ENCODE peak calls at places on chromosome 21, in nine cellular contexts. U is aorta, C is tibial artery, R is breast epithelium, D is cardiac muscle cell, E is psoas muscle, K is A549, N is PC-3, I is iPS DF 6.9. B is an unnamed sample. For H3K9me3 and H3K4me1, the result is how much of the 10 kb centered on the place peaks cover.

GRCh38 chr21:45974073-45975016 is 7.2 kb upstream of the COL6A1 start:
- DNase-seq in N (peak), K (no peak), E (peak), C (peak), D (peak), I (no peak), U (peak), R (peak), B (no peak)

GRCh38 chr21:38170283-38170682 is 86.5 kb upstream of the KCNJ15 start:
- DNase-seq in U (peak), C (no peak), I (no peak), R (no peak), E (no peak), K (no peak), D (peak), N (peak), B (no peak)

GRCh38 chr21:27419153-27419552 is 452.3 kb upstream of the ADAMTS5 start:
- DNase-seq in U (no peak), R (no peak), E (no peak), N (no peak), K (no peak), D (peak), C (no peak), I (no peak), B (no peak)

GRCh38 chr21:37560385-37560784 is 193.8 kb downstream of the DYRK1A start:
- DNase-seq in U (no peak), D (no peak), I (no peak), E (no peak), R (no peak), K (no peak), C (no peak), N (no peak), B (no peak)

GRCh38 chr21:18810136-18810535 is 406.6 kb upstream of the TMPRSS15 start:
- DNase-seq in D (no peak), U (no peak), R (no peak), C (no peak), I (no peak), N (no peak), E (no peak), K (no peak), B (no peak)

GRCh38 chr21:39083377-39084008 is 99.8 kb downstream of the PSMG1 start:
- DNase-seq in D (peak), U (no peak), C (no peak), K (no peak), I (no peak), R (no peak), N (peak), E (no peak), B (no peak)

GRCh38 chr21:19609611-19610010 is 1206.0 kb upstream of the TMPRSS15 start:
- DNase-seq in E (no peak), D (no peak), R (no peak), U (no peak), K (no peak), C (no peak), N (peak), I (no peak), B (no peak)

GRCh38 chr21:38793060-38793459 is 12.7 kb upstream of the ETS2 start:
- DNase-seq in D (no peak), I (no peak), K (no peak), U (no peak), N (no peak), C (no peak), R (no peak), E (no peak), B (no peak)

GRCh38 chr21:45902292-45902995 is 79.1 kb upstream of the COL6A1 start:
- DNase-seq in K (no peak), D (no peak), R (no peak), E (no peak), I (no peak), U (no peak), N (no peak), C (peak), B (no peak)

GRCh38 chr21:28770867-28771661 is 221.6 kb downstream of the LTN1 start:
- DNase-seq in I (no peak), C (no peak), D (peak), U (no peak), N (no peak), K (no peak), E (no peak), R (no peak), B (no peak)

GRCh38 chr21:29053011-29053553 is 20.4 kb downstream of the CCT8 start:
- DNase-seq in I (no peak), C (no peak), U (no peak), N (no peak), K (no peak), D (no peak), R (no peak), E (no peak), B (no peak)

GRCh38 chr21:32336711-32337110 is 38.1 kb downstream of the MRAP start:
- DNase-seq in U (no peak), K (no peak), R (no peak), N (peak), E (no peak), C (no peak), D (peak), I (no peak), B (no peak)

GRCh38 chr21:38223893-38224540 is 32.8 kb upstream of the KCNJ15 start:
- DNase-seq in I (peak), D (peak), U (no peak), N (peak), C (no peak), K (no peak), E (no peak), R (no peak), B (no peak)

DNA sequence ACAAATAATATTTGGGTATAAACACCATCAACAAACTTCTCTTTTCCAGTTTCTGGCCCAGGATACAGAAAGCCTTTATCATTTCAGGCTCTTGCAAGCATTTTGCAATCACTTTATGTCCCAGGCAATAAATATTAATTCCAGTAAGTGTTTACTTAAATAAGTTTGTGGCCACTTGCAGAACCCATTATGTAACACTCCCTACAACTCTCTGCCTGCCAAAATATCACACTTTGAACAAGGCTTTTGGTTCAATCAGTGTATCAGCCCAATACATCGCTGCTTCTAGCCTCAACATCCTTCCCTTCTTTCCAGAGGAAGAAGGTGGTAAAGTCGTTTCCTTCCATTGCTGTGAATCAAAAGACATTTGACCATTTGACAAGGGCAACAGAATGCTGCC is 203.0 kb upstream of the USP25 start:
- DNase-seq in I (no peak), E (no peak), C (no peak), R (no peak), N (no peak), U (no peak), K (no peak), D (no peak), B (no peak)
- H3K27ac ChIP-seq in I (no peak), E (no peak), C (no peak), R (no peak), N (no peak), U (no peak), K (no peak), D (no peak), B (no peak)

DNA sequence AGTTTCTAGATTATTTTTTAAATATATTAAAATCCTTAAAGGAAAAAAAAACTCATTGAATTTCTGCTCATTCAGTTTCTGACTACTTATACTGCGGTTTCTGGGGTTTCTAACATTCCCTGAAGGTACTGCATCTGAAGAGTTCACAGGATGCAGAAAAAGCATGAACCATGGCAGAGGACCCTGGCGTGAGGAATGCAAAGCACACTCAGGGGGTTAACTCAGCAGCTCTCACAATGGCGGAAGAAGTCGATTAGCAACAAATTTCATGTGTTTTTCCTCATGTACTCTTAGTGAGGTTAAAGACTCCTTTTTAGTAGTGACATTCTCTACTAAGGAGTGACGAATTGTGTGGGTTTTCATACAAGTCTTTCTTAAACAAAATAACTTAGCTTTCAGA is 975.6 kb downstream of the NCAM2 start:
- DNase-seq in C (no peak), E (no peak), U (no peak), N (peak), D (no peak), K (no peak), I (no peak), R (no peak), B (no peak)
- H3K9me3 ChIP-seq in C (under half), E (under half), U (under half), N (under half), D (under half), K (under half), I (under half), R (under half), B (under half)

GRCh38 chr21:17270234-17270633 is 242.6 kb upstream of the CXADR start:
- DNase-seq in C (no peak), K (peak), E (peak), U (no peak), D (peak), N (peak), R (peak), I (no peak), B (no peak)
- H3K4me1 ChIP-seq in C (under half), K (under half), E (under half), U (under half), D (under half), N (under half), R (under half), I (under half), B (under half)

GRCh38 chr21:35428927-35429326 is 379.8 kb upstream of the RUNX1 start:
- DNase-seq in N (no peak), U (no peak), C (no peak), I (no peak), R (no peak), E (no peak), K (no peak), D (peak), B (no peak)
- H3K27ac ChIP-seq in N (no peak), U (no peak), C (peak), I (no peak), R (peak), E (peak), K (no peak), D (no peak), B (no peak)

GRCh38 chr21:10616535-10616934 is 95.2 kb downstream of the TPTE start:
- DNase-seq in E (no peak), U (no peak), D (no peak), I (no peak), N (no peak), C (no peak), R (no peak), K (no peak), B (no peak)
- H3K9me3 ChIP-seq in E (under half), U (under half), D (under half), I (under half), N (under half), C (under half), R (under half), K (under half), B (under half)

DNA sequence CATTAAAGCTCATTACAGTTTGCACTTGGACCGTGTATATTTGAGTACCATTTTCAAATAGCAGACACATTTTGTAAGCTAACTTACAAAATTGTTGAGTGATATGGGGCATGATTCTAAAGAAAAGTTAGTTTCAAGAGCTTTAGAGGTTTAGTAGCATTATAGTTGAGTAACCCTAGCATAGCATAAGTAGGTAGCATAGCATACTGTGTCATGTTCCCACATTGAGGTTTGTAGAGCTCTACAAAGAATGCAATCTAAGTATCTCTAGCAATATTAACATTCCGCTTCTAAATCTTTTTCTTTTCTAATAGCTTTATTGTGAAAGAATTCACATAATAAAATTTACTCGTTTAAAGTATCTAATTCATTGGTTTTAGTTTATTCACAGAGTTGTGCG is 92.0 kb downstream of the ITSN1 start:
- DNase-seq in I (no peak), C (no peak), K (no peak), N (no peak), D (no peak), R (no peak), E (no peak), U (no peak), B (no peak)
- H3K4me1 ChIP-seq in I (under half), C (under half), K (under half), N (under half), D (half or more), R (under half), E (under half), U (under half), B (under half)

DNA sequence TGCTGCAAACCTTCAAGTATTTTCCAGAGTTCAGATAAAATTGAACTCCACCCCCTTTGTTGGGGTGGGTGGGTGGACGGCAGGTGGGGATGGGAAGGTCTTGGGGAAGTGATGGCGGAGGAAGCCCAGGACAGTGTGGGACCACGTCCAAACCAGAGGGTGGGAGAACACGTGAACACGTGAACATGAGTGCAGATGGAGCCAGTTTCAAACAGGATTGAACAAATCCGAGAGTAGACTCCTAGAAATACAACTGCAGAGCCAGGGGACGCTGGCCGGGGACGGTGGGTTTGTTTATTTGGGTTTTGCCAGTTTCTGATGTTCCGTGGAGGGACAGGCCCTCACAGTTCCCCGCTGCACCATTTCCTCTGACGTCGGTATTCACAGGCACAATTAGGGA is 2.9 kb downstream of the KRTAP10-2 start:
- DNase-seq in D (no peak), K (no peak), R (no peak), U (no peak), I (no peak), C (no peak), N (no peak), E (no peak), B (no peak)
- H3K27ac ChIP-seq in D (peak), K (no peak), R (peak), U (no peak), I (no peak), C (no peak), N (no peak), E (no peak), B (no peak)

B was measured in pancreas.